ENCODE peak calls at places on chromosome 18, in four cellular contexts. One of them, this sample, is unnamed.

GRCh38 chr18:25795178-25795577 is 295.2 kb downstream of the SS18 start:
- DNase-seq in upper lobe of left lung: no peak
- DNase-seq in astrocyte of the spinal cord: no peak
- DNase-seq in Peyer's patch: no peak
- DNase-seq in this sample: no peak

GRCh38 chr18:25365242-25365641 is 13.3 kb upstream of the ZNF521 start:
- DNase-seq in upper lobe of left lung: no peak
- DNase-seq in astrocyte of the spinal cord: no peak
- DNase-seq in Peyer's patch: no peak
- DNase-seq in this sample: no peak

GRCh38 chr18:48330016-48330991 is 78.9 kb downstream of the ZBTB7C start:
- DNase-seq in upper lobe of left lung: no peak
- DNase-seq in astrocyte of the spinal cord: peak
- DNase-seq in Peyer's patch: no peak
- DNase-seq in this sample: no peak

GRCh38 chr18:30929718-30930117 is 112.8 kb downstream of the DSC3 start:
- DNase-seq in upper lobe of left lung: no peak
- DNase-seq in astrocyte of the spinal cord: no peak
- DNase-seq in Peyer's patch: no peak
- DNase-seq in this sample: no peak

GRCh38 chr18:64258111-64258650 is 109.3 kb upstream of the LINC00305 start:
- DNase-seq in upper lobe of left lung: no peak
- DNase-seq in astrocyte of the spinal cord: peak
- DNase-seq in Peyer's patch: no peak
- DNase-seq in this sample: no peak

GRCh38 chr18:39453356-39453755 is 1887.8 kb upstream of the CELF4 start:
- DNase-seq in upper lobe of left lung: no peak
- DNase-seq in astrocyte of the spinal cord: no peak
- DNase-seq in Peyer's patch: no peak
- DNase-seq in this sample: no peak

GRCh38 chr18:137327-137726 is 21.0 kb upstream of the USP14 start:
- DNase-seq in upper lobe of left lung: no peak
- DNase-seq in astrocyte of the spinal cord: no peak
- DNase-seq in Peyer's patch: no peak
- DNase-seq in this sample: no peak

GRCh38 chr18:48680871-48681270 is 142.0 kb downstream of the CTIF start:
- DNase-seq in upper lobe of left lung: peak
- DNase-seq in astrocyte of the spinal cord: peak
- DNase-seq in Peyer's patch: peak
- DNase-seq in this sample: no peak

GRCh38 chr18:70292628-70293027 is 3.8 kb downstream of the SOCS6 start:
- DNase-seq in upper lobe of left lung: no peak
- DNase-seq in astrocyte of the spinal cord: no peak
- DNase-seq in Peyer's patch: no peak
- DNase-seq in this sample: no peak

GRCh38 chr18:56196495-56197225 is 441.7 kb downstream of the TXNL1 start:
- DNase-seq in upper lobe of left lung: no peak
- DNase-seq in astrocyte of the spinal cord: no peak
- DNase-seq in Peyer's patch: no peak
- DNase-seq in this sample: no peak

GRCh38 chr18:48824231-48824970 is 126.4 kb downstream of the SMAD7 start:
- DNase-seq in upper lobe of left lung: peak
- DNase-seq in astrocyte of the spinal cord: no peak
- DNase-seq in Peyer's patch: no peak
- DNase-seq in this sample: no peak

GRCh38 chr18:79628416-79629248 is 51.0 kb upstream of the CTDP1 start:
- DNase-seq in upper lobe of left lung: no peak
- DNase-seq in astrocyte of the spinal cord: no peak
- DNase-seq in Peyer's patch: no peak
- DNase-seq in this sample: no peak

GRCh38 chr18:76471593-76471992 is 23.4 kb downstream of the ZNF516 start:
- DNase-seq in upper lobe of left lung: no peak
- DNase-seq in astrocyte of the spinal cord: no peak
- DNase-seq in Peyer's patch: no peak
- DNase-seq in this sample: no peak
- H3K4me3 ChIP-seq in upper lobe of left lung: no peak
- H3K4me3 ChIP-seq in astrocyte of the spinal cord: no peak
- H3K4me3 ChIP-seq in Peyer's patch: no peak
- H3K4me3 ChIP-seq in this sample: no peak

GRCh38 chr18:45441110-45441842 is 174.0 kb upstream of the SLC14A2 start:
- DNase-seq in upper lobe of left lung: no peak
- DNase-seq in astrocyte of the spinal cord: peak
- DNase-seq in Peyer's patch: no peak
- DNase-seq in this sample: no peak
- TF ChIP-seq CTCF in upper lobe of left lung: no peak
- TF ChIP-seq CTCF in astrocyte of the spinal cord: peak
- TF ChIP-seq CTCF in Peyer's patch: peak
- TF ChIP-seq CTCF in this sample: no peak

GRCh38 chr18:58443671-58444070 is 185.2 kb downstream of the ALPK2 start:
- DNase-seq in upper lobe of left lung: no peak
- DNase-seq in astrocyte of the spinal cord: no peak
- DNase-seq in Peyer's patch: no peak
- DNase-seq in this sample: no peak

GRCh38 chr18:58438984-58439311 is 189.9 kb downstream of the ALPK2 start:
- DNase-seq in upper lobe of left lung: no peak
- DNase-seq in astrocyte of the spinal cord: no peak
- DNase-seq in Peyer's patch: no peak
- DNase-seq in this sample: no peak

DNA sequence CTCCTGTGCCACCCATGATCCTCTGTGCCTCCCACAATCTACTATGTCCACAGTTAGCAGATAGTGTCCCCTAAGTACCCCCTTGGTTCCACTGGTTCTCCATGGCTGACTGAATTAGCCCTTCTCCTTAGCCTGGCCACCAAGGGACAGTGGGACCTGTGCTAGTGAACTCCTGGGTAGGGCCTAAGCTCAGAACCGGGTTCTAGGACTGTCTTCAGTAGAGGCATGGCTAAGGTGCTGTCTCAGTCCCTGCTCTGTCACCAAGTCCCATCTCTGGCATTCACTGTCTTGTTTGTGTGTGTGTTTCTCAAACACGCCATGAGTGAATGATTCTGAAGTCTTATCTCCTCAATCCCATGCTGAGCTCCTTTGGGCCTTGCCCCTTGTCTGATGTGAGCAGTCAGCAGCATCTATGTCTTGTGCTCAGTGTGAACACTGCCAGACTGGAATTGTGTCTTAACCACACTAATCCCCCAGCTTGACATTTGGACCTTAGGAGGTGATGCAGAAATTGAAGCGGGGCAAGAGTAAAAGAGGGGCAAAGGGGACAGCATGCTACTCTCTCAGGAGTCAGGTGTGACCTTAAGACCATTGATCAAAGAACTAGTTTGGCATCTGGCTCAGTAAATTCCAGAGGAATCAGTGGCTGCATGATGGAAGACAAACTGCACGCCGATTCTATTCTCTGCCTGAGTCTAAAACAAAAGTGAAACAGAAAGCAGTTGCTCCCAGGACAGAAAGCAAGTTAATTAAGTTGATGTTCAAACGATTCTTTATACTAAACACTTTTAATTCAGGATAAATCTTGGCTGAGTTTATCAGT is 190.5 kb downstream of the ALPK2 start:
- DNase-seq in upper lobe of left lung: no peak
- DNase-seq in astrocyte of the spinal cord: no peak
- DNase-seq in Peyer's patch: no peak
- DNase-seq in this sample: no peak
- H3K4me3 ChIP-seq in upper lobe of left lung: peak
- H3K4me3 ChIP-seq in astrocyte of the spinal cord: no peak
- H3K4me3 ChIP-seq in Peyer's patch: peak
- H3K4me3 ChIP-seq in this sample: no peak

DNA sequence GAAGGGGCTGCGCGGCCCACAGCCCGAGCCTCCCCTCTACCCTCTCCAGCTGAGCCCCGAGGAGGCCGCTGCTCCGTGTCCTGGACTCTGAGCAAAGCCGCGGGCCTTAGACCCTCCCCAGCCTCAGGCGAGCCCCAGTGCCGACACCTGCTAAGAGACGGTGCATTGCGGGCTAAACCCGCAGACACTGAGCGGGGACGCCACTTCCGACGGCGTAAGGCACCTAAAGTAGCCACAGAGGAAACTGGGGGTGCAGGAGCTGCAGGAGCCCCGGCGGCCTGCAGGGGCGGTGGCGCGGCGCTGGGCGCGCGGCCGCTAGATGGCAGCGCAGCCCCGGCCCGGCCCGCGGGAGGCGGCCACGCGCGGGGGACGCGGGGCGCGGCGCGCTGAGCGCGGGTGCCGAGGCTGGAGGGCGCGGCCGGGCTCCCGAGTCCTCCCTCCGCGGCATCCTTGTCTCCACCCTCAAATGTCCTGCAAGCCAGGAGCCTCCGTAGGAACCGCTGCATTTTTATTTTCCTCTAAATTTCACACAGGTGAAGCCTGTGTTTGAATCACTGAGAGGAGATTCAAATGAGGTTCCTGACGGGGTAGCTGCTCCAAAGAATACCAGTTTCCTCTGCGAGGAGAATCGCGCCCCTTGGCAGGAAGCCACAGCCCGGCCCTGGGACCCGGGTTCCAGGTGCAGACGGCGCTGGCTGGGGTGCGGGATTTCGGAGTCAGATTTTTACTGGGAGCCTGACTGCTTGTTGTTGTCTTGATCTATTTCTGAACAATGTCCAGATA is 650.5 kb downstream of the GALR1 start:
- DNase-seq in upper lobe of left lung: peak
- DNase-seq in astrocyte of the spinal cord: peak
- DNase-seq in Peyer's patch: no peak
- DNase-seq in this sample: peak
- TF ChIP-seq CTCF in upper lobe of left lung: peak
- TF ChIP-seq CTCF in astrocyte of the spinal cord: peak
- TF ChIP-seq CTCF in Peyer's patch: peak
- TF ChIP-seq CTCF in this sample: peak

GRCh38 chr18:49847524-49847923 is 34.2 kb upstream of the ACAA2 start:
- DNase-seq in upper lobe of left lung: no peak
- DNase-seq in astrocyte of the spinal cord: no peak
- DNase-seq in Peyer's patch: no peak
- DNase-seq in this sample: no peak
- H3K4me3 ChIP-seq in upper lobe of left lung: no peak
- H3K4me3 ChIP-seq in astrocyte of the spinal cord: no peak
- H3K4me3 ChIP-seq in Peyer's patch: no peak
- H3K4me3 ChIP-seq in this sample: no peak

DNA sequence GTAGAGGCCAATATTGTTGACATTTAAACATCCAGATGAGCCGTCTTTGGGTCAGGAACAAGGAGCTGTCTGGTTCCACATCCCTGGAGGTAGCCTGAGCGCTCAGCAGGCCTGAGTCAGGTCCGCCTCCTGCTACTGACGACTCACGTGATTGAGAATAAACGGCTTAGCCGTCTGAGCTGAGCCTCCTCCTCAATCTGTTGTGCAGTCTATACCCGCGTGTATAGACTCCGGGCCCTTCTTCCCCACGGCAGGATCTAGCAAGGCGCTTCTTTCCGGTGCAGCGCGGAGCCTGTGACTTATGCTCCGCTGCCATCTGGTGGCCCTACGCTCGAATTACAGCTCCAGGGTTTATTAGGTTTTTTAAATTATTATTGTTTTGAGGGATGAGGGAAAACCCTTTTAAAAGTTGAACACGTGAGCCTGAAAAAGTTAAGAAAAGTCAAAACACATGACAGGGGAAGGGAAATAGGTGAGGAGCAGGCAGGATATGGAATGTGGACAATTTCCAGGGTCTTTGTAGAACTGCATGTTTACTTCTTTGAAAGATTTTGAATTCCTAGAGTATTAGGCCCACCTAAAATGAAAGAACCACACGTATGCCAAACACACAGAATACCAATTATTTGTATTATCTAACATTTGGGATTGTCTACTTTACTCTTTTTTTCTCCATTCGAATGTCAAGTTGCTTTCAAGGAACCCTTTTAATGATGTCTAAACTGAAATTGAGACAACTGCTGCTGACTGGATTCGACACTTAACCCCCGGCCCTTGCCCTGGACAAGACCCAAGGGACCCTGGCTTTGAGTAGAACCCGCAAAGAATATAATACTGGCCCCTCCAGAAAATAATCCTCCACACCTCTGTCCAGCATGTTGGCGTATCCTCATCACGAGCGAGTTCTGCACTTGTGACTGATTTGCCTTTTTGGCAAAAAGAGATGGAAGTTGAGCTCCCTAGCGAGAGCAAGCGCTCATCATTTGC is 112.4 kb upstream of the ZNF236 start:
- DNase-seq in upper lobe of left lung: peak
- DNase-seq in astrocyte of the spinal cord: peak
- DNase-seq in Peyer's patch: peak
- DNase-seq in this sample: peak
- TF ChIP-seq CTCF in upper lobe of left lung: peak
- TF ChIP-seq CTCF in astrocyte of the spinal cord: peak
- TF ChIP-seq CTCF in Peyer's patch: peak
- TF ChIP-seq CTCF in this sample: peak